ENCODE peak calls at places on chromosomes 11 and 22, in five cellular contexts. Y is AG09309; S is stimulated activated CD4-positive, alpha-beta T cell treated with anti-CD3 and anti-CD28 coated beads, Interleukin-4, amount 100 ng/mL, for 48 hours; X is iPS-NIHi11; B is type B pancreatic cell. V is an unnamed sample.

GRCh38 chr11:16669799-16670415 is 68.5 kb upstream of the C11orf58 start:
- DNase-seq in Y (no peak), S (no peak), X (peak), B (no peak), V (no peak)

GRCh38 chr11:35190804-35191348 is 51.9 kb downstream of the CD44 start:
- DNase-seq in Y (no peak), S (no peak), X (no peak), B (no peak), V (no peak)

GRCh38 chr22:41482319-41482935 is 13.5 kb downstream of the ACO2 start:
- DNase-seq in Y (peak), S (no peak), X (peak), B (no peak), V (no peak)

GRCh38 chr11:121930004-121930965 is 185.7 kb downstream of the BLID start:
- DNase-seq in Y (no peak), S (no peak), X (peak), B (no peak), V (no peak)

GRCh38 chr11:111101836-111102235 is 143.7 kb upstream of the POU2AF2 start:
- DNase-seq in Y (no peak), S (no peak), X (no peak), B (no peak), V (no peak)

GRCh38 chr11:72221386-72221785 is 3.2 kb upstream of the INPPL1 start:
- DNase-seq in Y (no peak), S (no peak), X (no peak), B (peak), V (no peak)

GRCh38 chr22:47205081-47205491 is 442.6 kb downstream of the TBC1D22A start:
- DNase-seq in Y (no peak), S (no peak), X (no peak), B (no peak), V (no peak)

GRCh38 chr11:97136067-97136466 is 746.3 kb downstream of the JRKL start:
- DNase-seq in Y (no peak), S (no peak), X (no peak), B (no peak), V (no peak)

GRCh38 chr11:34356576-34356917 is 1.3 kb downstream of the ABTB2 start:
- DNase-seq in Y (no peak), S (no peak), X (no peak), B (no peak), V (no peak)

GRCh38 chr11:120400564-120401364 is 64.6 kb downstream of the ARHGEF12 start:
- DNase-seq in Y (peak), S (no peak), X (peak), B (no peak), V (no peak)

GRCh38 chr11:73795925-73796632 is 8.4 kb downstream of the MRPL48 start:
- DNase-seq in Y (no peak), S (no peak), X (peak), B (no peak), V (no peak)

GRCh38 chr11:63590024-63590788 is 24.0 kb downstream of the PLAAT3 start:
- DNase-seq in Y (no peak), S (no peak), X (no peak), B (no peak), V (no peak)

GRCh38 chr11:114279778-114280532 is 16.2 kb upstream of the NNMT start:
- DNase-seq in Y (no peak), S (no peak), X (no peak), B (no peak), V (no peak)

GRCh38 chr11:47714554-47715081 is 551 bp downstream of the AGBL2 start:
- DNase-seq in Y (no peak), S (no peak), X (no peak), B (no peak), V (no peak)

GRCh38 chr22:29768052-29768680 is 997 bp downstream of the UQCR10 start:
- DNase-seq in Y (no peak), S (no peak), X (no peak), B (no peak), V (no peak)

GRCh38 chr22:36368359-36368983 is 19.3 kb downstream of the MYH9 start:
- DNase-seq in Y (no peak), S (no peak), X (peak), B (no peak), V (no peak)

GRCh38 chr22:45518580-45518991 is 15.9 kb downstream of the FBLN1 start:
- DNase-seq in Y (no peak), S (no peak), X (no peak), B (no peak), V (no peak)

GRCh38 chr11:2143652-2144548 is 4.7 kb upstream of the IGF2 start:
- DNase-seq in Y (no peak), S (no peak), X (no peak), B (no peak), V (no peak)

GRCh38 chr22:31342389-31343125 is 3.6 kb downstream of the PATZ1 start:
- DNase-seq in Y (no peak), S (no peak), X (peak), B (no peak), V (no peak)

GRCh38 chr22:32020117-32020516 is 22.9 kb upstream of the SLC5A1 start:
- DNase-seq in Y (peak), S (no peak), X (no peak), B (no peak), V (no peak)

GRCh38 chr11:62393735-62394134 is 25.1 kb upstream of the SCGB1A1 start:
- DNase-seq in Y (no peak), S (no peak), X (no peak), B (no peak), V (no peak)

GRCh38 chr11:2380807-2381350 is 3.8 kb downstream of the CD81 start:
- DNase-seq in Y (no peak), S (no peak), X (no peak), B (no peak), V (peak)

GRCh38 chr11:22792497-22792896 is 37.1 kb downstream of the SVIP start:
- DNase-seq in Y (no peak), S (no peak), X (no peak), B (no peak), V (no peak)

GRCh38 chr11:45041556-45041955 is 90.9 kb upstream of the TP53I11 start:
- DNase-seq in Y (no peak), S (no peak), X (no peak), B (no peak), V (no peak)

GRCh38 chr11:18789942-18790341 is 1.7 kb downstream of the PTPN5 start:
- DNase-seq in Y (no peak), S (no peak), X (no peak), B (no peak), V (no peak)

GRCh38 chr22:37259540-37260029 is 15.5 kb upstream of the RAC2 start:
- DNase-seq in Y (no peak), S (no peak), X (peak), B (no peak), V (no peak)

GRCh38 chr22:37111156-37111717 is 1.7 kb upstream of the TMPRSS6 start:
- DNase-seq in Y (no peak), S (no peak), X (no peak), B (no peak), V (no peak)

GRCh38 chr11:113550179-113550578 is 75.0 kb upstream of the DRD2 start:
- DNase-seq in Y (no peak), S (no peak), X (no peak), B (no peak), V (no peak)

GRCh38 chr11:71252782-71253730 is 679 bp upstream of the SHANK2 start:
- DNase-seq in Y (peak), S (no peak), X (no peak), B (no peak), V (peak)

GRCh38 chr11:76318744-76319384 is 62.1 kb downstream of the THAP12 start:
- DNase-seq in Y (peak), S (peak), X (peak), B (peak), V (peak)

GRCh38 chr11:104462346-104462745 is 298.4 kb upstream of the PDGFD start:
- DNase-seq in Y (no peak), S (no peak), X (no peak), B (no peak), V (no peak)

GRCh38 chr11:115042002-115042401 is 363.7 kb downstream of the NXPE2 start:
- DNase-seq in Y (no peak), S (no peak), X (no peak), B (no peak), V (no peak)